ENCODE peak calls at places on chromosomes 2 and 18, in nine cellular contexts. F, N, V, I, H, C, K, B and M are unnamed samples.

GRCh38 chr2:76556054-76556453 is 845.3 kb upstream of the GCFC2 start:
- DNase-seq in F (no peak), N (no peak), V (no peak), I (no peak), H (no peak), C (no peak), K (no peak), B (no peak), M (no peak)

GRCh38 chr18:74654637-74655036 is 57.0 kb downstream of the ZNF407 start:
- DNase-seq in F (no peak), N (no peak), V (peak), I (no peak), H (no peak), C (no peak), K (no peak), B (no peak), M (peak)

GRCh38 chr2:22995576-22995975 is 389.4 kb upstream of the KLHL29 start:
- DNase-seq in F (no peak), N (no peak), V (no peak), I (no peak), H (no peak), C (no peak), K (no peak), B (no peak), M (no peak)

GRCh38 chr2:240836781-240837467 is 16.9 kb upstream of the KIF1A start:
- DNase-seq in F (no peak), N (peak), V (peak), I (no peak), H (no peak), C (peak), K (no peak), B (peak), M (no peak)

GRCh38 chr2:205889073-205889472 is 196.9 kb downstream of the INO80D start:
- DNase-seq in F (peak), N (no peak), V (peak), I (no peak), H (no peak), C (no peak), K (no peak), B (no peak), M (peak)

GRCh38 chr2:233819884-233820765 is 34.2 kb downstream of the HJURP start:
- DNase-seq in F (no peak), N (no peak), V (no peak), I (no peak), H (no peak), C (peak), K (no peak), B (no peak), M (no peak)

GRCh38 chr18:63446266-63446665 is 24.0 kb upstream of the VPS4B start:
- DNase-seq in F (no peak), N (no peak), V (no peak), I (no peak), H (no peak), C (no peak), K (no peak), B (no peak), M (peak)

GRCh38 chr2:1556776-1557466 is 143.7 kb downstream of the TPO start:
- DNase-seq in F (no peak), N (no peak), V (peak), I (no peak), H (no peak), C (peak), K (no peak), B (peak), M (peak)

GRCh38 chr2:46342566-46343315 is 45.5 kb downstream of the EPAS1 start:
- DNase-seq in F (no peak), N (no peak), V (no peak), I (no peak), H (no peak), C (no peak), K (no peak), B (no peak), M (no peak)

GRCh38 chr2:7029291-7030059 is 112.3 kb downstream of the RNF144A start:
- DNase-seq in F (no peak), N (no peak), V (peak), I (no peak), H (no peak), C (no peak), K (no peak), B (no peak), M (peak)

GRCh38 chr2:240620859-240621258 is 4.4 kb upstream of the GPR35 start:
- DNase-seq in F (no peak), N (peak), V (no peak), I (no peak), H (no peak), C (peak), K (no peak), B (no peak), M (no peak)

GRCh38 chr2:58762176-58762781 is 521.2 kb upstream of the FANCL start:
- DNase-seq in F (peak), N (no peak), V (peak), I (peak), H (peak), C (peak), K (peak), B (no peak), M (peak)

GRCh38 chr18:63831080-63831788 is 56.0 kb downstream of the SERPINB7 start:
- DNase-seq in F (no peak), N (no peak), V (peak), I (no peak), H (no peak), C (no peak), K (no peak), B (no peak), M (no peak)